ENCODE peak calls at places on chromosomes 4 and X, in eight cellular contexts. I is hepatocyte, Z is PC-3, T is OCI-LY7, D is HCT116, U is neural progenitor cell, R is SK-N-SH, X is MM.1S. V is an unnamed sample.

GRCh38 chr4:165326831-165327210 is 648 bp upstream of the MSMO1 start:
- DNase-seq in X (peak), I (peak), Z (peak), U (peak), T (peak), D (no peak), R (peak), V (peak)

GRCh38 chrX:55014897-55015299 is 14.7 kb downstream of the APEX2 start:
- DNase-seq in I (no peak), Z (no peak), D (no peak), R (no peak), T (no peak), X (no peak), U (no peak), V (no peak)

GRCh38 chrX:48997865-48998264 is 4.2 kb downstream of the GRIPAP1 start:
- DNase-seq in U (no peak), R (no peak), D (no peak), X (no peak), Z (no peak), T (no peak), I (no peak), V (no peak)

GRCh38 chr4:169033660-169034059 is 23.6 kb upstream of the CBR4 start:
- DNase-seq in D (peak), R (peak), U (no peak), X (no peak), T (no peak), I (no peak), Z (no peak), V (no peak)

GRCh38 chrX:132266583-132267355 is 47.5 kb upstream of the RAP2C start:
- DNase-seq in T (no peak), R (no peak), X (no peak), U (no peak), Z (no peak), D (no peak), I (peak), V (no peak)

GRCh38 chr4:31370866-31371465 is 650.8 kb downstream of the PCDH7 start:
- DNase-seq in T (peak), U (peak), R (peak), D (peak), X (peak), I (peak), Z (peak), V (peak)

GRCh38 chr4:23979534-23979933 is 89.7 kb upstream of the PPARGC1A start:
- DNase-seq in I (no peak), R (no peak), Z (no peak), D (no peak), T (no peak), U (peak), X (no peak), V (peak)

GRCh38 chrX:19661977-19662376 is 146.7 kb upstream of the MAP3K15 start:
- DNase-seq in T (no peak), Z (no peak), U (no peak), I (no peak), D (no peak), R (no peak), X (no peak), V (no peak)

GRCh38 chrX:118565853-118566252 is 70.2 kb downstream of the DOCK11 start:
- DNase-seq in I (no peak), D (no peak), U (no peak), R (no peak), Z (no peak), T (no peak), X (no peak), V (no peak)

GRCh38 chrX:110394653-110395052 is 36.0 kb downstream of the RTL9 start:
- DNase-seq in D (no peak), T (no peak), U (no peak), I (peak), Z (peak), X (no peak), R (no peak), V (no peak)

GRCh38 chr4:103719320-103720204 is at the start of gene TACR3:
- DNase-seq in I (peak), U (peak), Z (no peak), D (no peak), X (no peak), R (peak), T (no peak), V (peak)

GRCh38 chr4:103032575-103032974 is 13.1 kb upstream of the SLC9B1 start:
- DNase-seq in T (peak), D (peak), Z (peak), X (peak), U (peak), I (peak), R (peak), V (peak)

GRCh38 chr4:7368296-7368695 is 66.4 kb downstream of the PSAPL1 start:
- DNase-seq in R (no peak), D (no peak), X (no peak), U (no peak), I (no peak), T (no peak), Z (no peak), V (no peak)

GRCh38 chr4:165302658-165303057 is 24.8 kb upstream of the MSMO1 start:
- DNase-seq in U (no peak), R (no peak), I (no peak), Z (no peak), X (no peak), D (no peak), T (no peak), V (no peak)

GRCh38 chrX:11665144-11666040 is at the start of gene ARHGAP6:
- DNase-seq in R (peak), X (no peak), Z (peak), I (peak), U (peak), T (no peak), D (no peak), V (peak)

GRCh38 chr4:19399001-19399400 is 852.7 kb upstream of the SLIT2 start:
- DNase-seq in X (no peak), R (no peak), Z (peak), D (no peak), I (no peak), U (no peak), T (no peak), V (no peak)

GRCh38 chr4:107519057-107519456 is 201.0 kb downstream of the PAPSS1 start:
- DNase-seq in I (peak), D (peak), U (peak), Z (peak), T (peak), X (peak), R (peak), V (peak)

GRCh38 chr4:118351851-118352827 is 664 bp downstream of the PRSS12 start:
- DNase-seq in R (peak), X (no peak), Z (no peak), I (peak), U (peak), D (peak), T (no peak), V (peak)

GRCh38 chrX:29841750-29842149 is 373.6 kb upstream of the MAGEB2 start:
- DNase-seq in D (no peak), U (no peak), T (no peak), R (no peak), I (no peak), Z (no peak), X (no peak), V (no peak)

GRCh38 chr4:103076777-103077347 is 301 bp upstream of the SLC9B2 start:
- DNase-seq in T (peak), I (no peak), D (peak), U (peak), X (peak), Z (no peak), R (peak), V (peak)

GRCh38 chr4:84529169-84529751 is 30.2 kb upstream of the NKX6-1 start:
- DNase-seq in U (peak), X (peak), R (peak), D (peak), I (peak), Z (peak), T (peak), V (peak)

GRCh38 chr4:89469930-89470375 is 162.4 kb upstream of the GPRIN3 start:
- DNase-seq in X (peak), I (no peak), U (no peak), D (no peak), T (no peak), R (no peak), Z (peak), V (no peak)

GRCh38 chr4:102348701-102349100 is 3.4 kb upstream of the SLC39A8 start:
- DNase-seq in Z (no peak), X (no peak), I (no peak), U (no peak), D (no peak), T (no peak), R (no peak), V (no peak)

GRCh38 chrX:154334496-154334895 is 38.9 kb downstream of the TKTL1 start:
- DNase-seq in X (no peak), D (no peak), T (no peak), Z (no peak), I (no peak), U (no peak), R (no peak), V (no peak)

GRCh38 chr4:158290912-158291311 is 80.6 kb downstream of the TMEM144 start:
- DNase-seq in T (no peak), X (no peak), U (no peak), I (no peak), R (no peak), D (no peak), Z (no peak), V (no peak)

GRCh38 chrX:134688839-134689238 is 30.6 kb upstream of the PLAC1 start:
- DNase-seq in D (no peak), T (no peak), X (no peak), R (no peak), I (no peak), U (no peak), Z (peak), V (no peak)

GRCh38 chr4:174847801-174848427 is 18.9 kb upstream of the GLRA3 start:
- DNase-seq in X (peak), T (no peak), Z (no peak), U (no peak), R (no peak), I (no peak), D (no peak), V (no peak)

GRCh38 chr4:30821891-30822612 is 101.9 kb downstream of the PCDH7 start:
- DNase-seq in Z (peak), T (no peak), U (no peak), X (no peak), R (peak), D (peak), I (no peak), V (peak)

GRCh38 chrX:103503163-103503852 is 16.0 kb downstream of the RAB40A start:
- DNase-seq in X (no peak), R (peak), Z (peak), T (no peak), U (no peak), D (no peak), I (no peak), V (peak)

GRCh38 chr4:26183017-26183416 is 137.8 kb upstream of the RBPJ start:
- DNase-seq in U (no peak), R (no peak), X (no peak), Z (peak), D (no peak), T (no peak), I (no peak), V (no peak)

GRCh38 chr4:76585270-76585669 is 150.2 kb downstream of the SHROOM3 start:
- DNase-seq in D (no peak), U (peak), I (no peak), Z (no peak), X (no peak), T (no peak), R (no peak), V (peak)

GRCh38 chr4:177374966-177375365 is 65.3 kb downstream of the NEIL3 start:
- DNase-seq in X (no peak), R (no peak), T (no peak), D (no peak), Z (no peak), U (peak), I (no peak), V (no peak)

GRCh38 chrX:70033348-70033747 is 16.4 kb downstream of the AWAT2 start:
- DNase-seq in T (peak), R (peak), D (peak), Z (peak), U (peak), X (no peak), I (no peak), V (peak)
- TF ChIP-seq EZH2phosphoT487 in T (no peak), R (no peak), D (no peak), Z (no peak), U (no peak), X (no peak), I (no peak), V (no peak)

GRCh38 chr4:52833941-52834525 is 28.1 kb upstream of the RASL11B start:
- DNase-seq in T (no peak), R (no peak), I (no peak), Z (peak), D (no peak), U (no peak), X (no peak), V (peak)

GRCh38 chr4:52838729-52839722 is 23.1 kb upstream of the RASL11B start:
- DNase-seq in T (no peak), U (no peak), X (no peak), I (no peak), R (no peak), Z (no peak), D (no peak), V (no peak)

GRCh38 chr4:52836653-52837052 is 25.5 kb upstream of the RASL11B start:
- DNase-seq in T (no peak), X (no peak), U (no peak), I (no peak), D (no peak), Z (no peak), R (no peak), V (no peak)

GRCh38 chr4:52837716-52838558 is 24.2 kb upstream of the RASL11B start:
- DNase-seq in R (no peak), U (no peak), X (no peak), I (peak), T (no peak), Z (peak), D (no peak), V (no peak)

DNA sequence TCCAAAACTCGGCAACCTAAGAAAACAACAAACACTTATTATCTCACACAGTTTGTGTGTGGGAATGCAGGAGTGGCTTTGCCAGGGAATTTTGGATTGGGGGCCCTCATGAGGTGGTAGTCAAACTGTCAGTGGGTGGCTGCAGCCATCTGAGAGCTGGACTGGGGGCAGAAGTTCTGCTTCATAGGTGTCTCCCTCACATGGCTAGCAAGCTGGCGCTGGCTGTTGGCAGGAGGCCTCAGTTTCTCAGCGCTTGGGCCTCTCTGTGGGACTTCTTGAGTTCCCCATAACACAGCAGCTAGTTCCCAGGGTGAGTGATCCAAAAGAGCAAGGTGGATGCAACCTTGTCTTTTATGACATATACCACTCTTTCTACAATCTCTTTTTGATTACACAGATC is 26.0 kb upstream of the RASL11B start:
- DNase-seq in Z (no peak), D (no peak), T (no peak), I (no peak), U (no peak), X (no peak), R (no peak), V (no peak)
- TF ChIP-seq CTCF in Z (no peak), D (no peak), T (no peak), I (no peak), U (no peak), X (no peak), R (no peak), V (no peak)

GRCh38 chr4:5923306-5923830 is 30.5 kb upstream of the CRMP1 start:
- DNase-seq in D (no peak), U (no peak), I (no peak), Z (no peak), T (no peak), X (no peak), R (no peak), V (no peak)
- TF ChIP-seq EZH2phosphoT487 in D (no peak), U (no peak), I (no peak), Z (no peak), T (no peak), X (no peak), R (no peak), V (no peak)

GRCh38 chrX:129875669-129876068 is 30.3 kb upstream of the UTP14A start:
- DNase-seq in T (no peak), R (no peak), U (no peak), D (no peak), X (no peak), Z (peak), I (no peak), V (no peak)
- TF ChIP-seq CTCF in T (no peak), R (no peak), U (no peak), D (no peak), X (no peak), Z (no peak), I (no peak), V (no peak)

DNA sequence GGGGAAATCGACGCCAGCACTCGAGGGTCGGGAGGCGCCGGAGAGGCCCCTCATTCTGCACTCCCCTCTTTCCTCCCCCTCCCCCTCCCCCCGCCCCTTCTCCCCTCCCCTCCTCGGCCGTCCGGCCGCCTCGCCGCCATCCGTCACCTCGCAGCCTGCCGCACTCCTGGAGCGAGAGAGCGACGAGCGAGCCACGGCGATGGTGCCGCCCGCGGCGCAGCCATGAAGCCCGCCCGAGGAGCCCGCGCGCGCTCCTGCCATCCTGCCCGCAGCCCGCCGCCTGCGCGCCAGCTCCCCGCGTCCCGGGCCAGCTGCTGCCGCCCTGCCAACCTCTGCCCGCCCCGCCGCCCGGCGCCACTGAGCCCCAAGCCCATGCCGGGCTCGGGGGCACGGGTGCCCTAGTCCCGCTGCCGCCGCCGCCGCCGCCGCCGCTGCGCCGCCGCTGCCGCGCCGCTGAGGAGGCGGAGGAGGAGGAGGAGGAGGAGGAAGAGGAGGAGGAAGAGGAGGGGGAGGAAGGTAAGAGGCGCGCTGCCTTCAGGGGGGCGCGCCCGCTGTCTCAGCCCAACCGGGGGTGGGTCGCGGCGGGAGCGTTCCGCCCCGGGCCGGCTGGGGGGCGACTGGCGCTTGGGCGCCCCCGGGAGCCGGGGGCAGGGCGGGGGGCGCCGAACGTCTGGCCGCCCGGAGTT is at the start of gene FRMPD3:
- DNase-seq in U (peak), X (peak), D (no peak), I (peak), T (peak), R (peak), Z (no peak), V (peak)
- TF ChIP-seq EZH2phosphoT487 in U (no peak), X (no peak), D (no peak), I (no peak), T (no peak), R (no peak), Z (no peak), V (no peak)

GRCh38 chrX:47358387-47359065 is 11.9 kb upstream of the ZNF157 start:
- DNase-seq in I (no peak), D (no peak), T (peak), X (no peak), Z (peak), U (no peak), R (no peak), V (no peak)

GRCh38 chrX:47360423-47361179 is 9.8 kb upstream of the ZNF157 start:
- DNase-seq in I (no peak), D (no peak), X (no peak), U (no peak), R (no peak), T (no peak), Z (no peak), V (no peak)

GRCh38 chrX:47366051-47366722 is 4.2 kb upstream of the ZNF157 start:
- DNase-seq in D (no peak), X (peak), R (peak), Z (peak), U (peak), T (peak), I (peak), V (peak)

GRCh38 chrX:47361538-47362511 is 8.6 kb upstream of the ZNF157 start:
- DNase-seq in R (peak), I (peak), U (peak), Z (peak), D (peak), X (peak), T (peak), V (peak)
- TF ChIP-seq CTCF in R (peak), I (peak), U (no peak), Z (no peak), D (peak), X (peak), T (peak), V (no peak)

DNA sequence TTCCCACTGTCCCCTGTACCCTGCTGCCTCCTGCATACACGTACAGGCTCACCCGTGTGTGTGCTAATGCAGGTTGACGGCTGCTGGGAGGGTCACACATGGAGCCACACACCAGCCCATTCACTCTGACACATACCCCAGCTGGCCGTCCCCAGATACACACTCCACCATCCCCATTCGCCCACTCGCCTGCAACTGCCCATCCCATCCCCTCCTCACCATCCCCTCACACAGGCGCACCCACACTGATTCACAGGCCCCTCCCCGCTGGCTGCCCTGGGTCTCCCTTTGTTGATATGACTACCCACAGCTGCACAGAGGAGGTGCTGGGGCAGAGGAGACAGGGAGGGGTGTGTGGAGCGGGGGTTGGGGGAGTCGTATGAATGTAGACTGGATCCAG is 25.7 kb downstream of the PJA1 start:
- DNase-seq in R (peak), Z (no peak), I (no peak), D (no peak), U (peak), T (no peak), X (no peak), V (no peak)
- TF ChIP-seq EZH2phosphoT487 in R (no peak), Z (no peak), I (no peak), D (no peak), U (no peak), T (no peak), X (no peak), V (no peak)